ENCODE peak calls at places on chromosome 22, in four cellular contexts. One of them, this sample, is unnamed.

GRCh38 chr22:48567213-48567975 is 1260.3 kb downstream of the BRD1 start:
- DNase-seq in AG04449: no peak
- DNase-seq in choroid plexus epithelial cell: no peak
- DNase-seq in activated CD4-positive, alpha-beta T cell treated with anti-CD3 and anti-CD28 coated beads for 24 hours: no peak
- DNase-seq in this sample: no peak

GRCh38 chr22:44381761-44382454 is 69.2 kb upstream of the SHISAL1 start:
- DNase-seq in AG04449: no peak
- DNase-seq in choroid plexus epithelial cell: no peak
- DNase-seq in activated CD4-positive, alpha-beta T cell treated with anti-CD3 and anti-CD28 coated beads for 24 hours: no peak
- DNase-seq in this sample: no peak

GRCh38 chr22:41411021-41411851 is 29.5 kb downstream of the TEF start:
- DNase-seq in AG04449: no peak
- DNase-seq in choroid plexus epithelial cell: no peak
- DNase-seq in activated CD4-positive, alpha-beta T cell treated with anti-CD3 and anti-CD28 coated beads for 24 hours: no peak
- DNase-seq in this sample: no peak

GRCh38 chr22:41508770-41509170 is 35.5 kb downstream of the POLR3H start:
- DNase-seq in AG04449: no peak
- DNase-seq in choroid plexus epithelial cell: no peak
- DNase-seq in activated CD4-positive, alpha-beta T cell treated with anti-CD3 and anti-CD28 coated beads for 24 hours: no peak
- DNase-seq in this sample: no peak

GRCh38 chr22:36862251-36863242 is 1.7 kb downstream of the NCF4 start:
- DNase-seq in AG04449: no peak
- DNase-seq in choroid plexus epithelial cell: no peak
- DNase-seq in activated CD4-positive, alpha-beta T cell treated with anti-CD3 and anti-CD28 coated beads for 24 hours: no peak
- DNase-seq in this sample: no peak

GRCh38 chr22:32621656-32622003 is 147.0 kb downstream of the FBXO7 start:
- DNase-seq in AG04449: no peak
- DNase-seq in choroid plexus epithelial cell: no peak
- DNase-seq in activated CD4-positive, alpha-beta T cell treated with anti-CD3 and anti-CD28 coated beads for 24 hours: no peak
- DNase-seq in this sample: no peak

GRCh38 chr22:20999350-21000214 is 2.3 kb downstream of the THAP7 start:
- DNase-seq in AG04449: no peak
- DNase-seq in choroid plexus epithelial cell: no peak
- DNase-seq in activated CD4-positive, alpha-beta T cell treated with anti-CD3 and anti-CD28 coated beads for 24 hours: no peak
- DNase-seq in this sample: no peak

GRCh38 chr22:37442537-37442936 is 15.3 kb upstream of the ELFN2 start:
- DNase-seq in AG04449: no peak
- DNase-seq in choroid plexus epithelial cell: peak; percentile 62
- DNase-seq in activated CD4-positive, alpha-beta T cell treated with anti-CD3 and anti-CD28 coated beads for 24 hours: no peak
- DNase-seq in this sample: no peak

GRCh38 chr22:31620756-31621480 is 41.1 kb downstream of the PISD start:
- DNase-seq in AG04449: no peak
- DNase-seq in choroid plexus epithelial cell: no peak
- DNase-seq in activated CD4-positive, alpha-beta T cell treated with anti-CD3 and anti-CD28 coated beads for 24 hours: no peak
- DNase-seq in this sample: no peak

GRCh38 chr22:25051073-25051472 is 98.6 kb downstream of the KIAA1671 start:
- DNase-seq in AG04449: no peak
- DNase-seq in choroid plexus epithelial cell: no peak
- DNase-seq in activated CD4-positive, alpha-beta T cell treated with anti-CD3 and anti-CD28 coated beads for 24 hours: no peak
- DNase-seq in this sample: no peak

GRCh38 chr22:48431536-48432315 is 1395.9 kb downstream of the BRD1 start:
- DNase-seq in AG04449: no peak
- DNase-seq in choroid plexus epithelial cell: no peak
- DNase-seq in activated CD4-positive, alpha-beta T cell treated with anti-CD3 and anti-CD28 coated beads for 24 hours: no peak
- DNase-seq in this sample: no peak

GRCh38 chr22:44824271-44824670 is 71.9 kb downstream of the ARHGAP8 start:
- DNase-seq in AG04449: no peak
- DNase-seq in choroid plexus epithelial cell: no peak
- DNase-seq in activated CD4-positive, alpha-beta T cell treated with anti-CD3 and anti-CD28 coated beads for 24 hours: no peak
- DNase-seq in this sample: no peak

GRCh38 chr22:46142548-46143490 is 7.5 kb upstream of the PPARA start:
- DNase-seq in AG04449: no peak
- DNase-seq in choroid plexus epithelial cell: no peak
- DNase-seq in activated CD4-positive, alpha-beta T cell treated with anti-CD3 and anti-CD28 coated beads for 24 hours: no peak
- DNase-seq in this sample: no peak

GRCh38 chr22:22005945-22006595 is 23.5 kb upstream of the TOP3B start:
- DNase-seq in AG04449: no peak
- DNase-seq in choroid plexus epithelial cell: no peak
- DNase-seq in activated CD4-positive, alpha-beta T cell treated with anti-CD3 and anti-CD28 coated beads for 24 hours: no peak
- DNase-seq in this sample: no peak

GRCh38 chr22:42263944-42264343 is 6.5 kb downstream of the TCF20 start:
- DNase-seq in AG04449: no peak
- DNase-seq in choroid plexus epithelial cell: no peak
- DNase-seq in activated CD4-positive, alpha-beta T cell treated with anti-CD3 and anti-CD28 coated beads for 24 hours: no peak
- DNase-seq in this sample: no peak

GRCh38 chr22:41968601-41969000 is 642 bp upstream of the SEPTIN3 start:
- DNase-seq in AG04449: no peak
- DNase-seq in choroid plexus epithelial cell: no peak
- DNase-seq in activated CD4-positive, alpha-beta T cell treated with anti-CD3 and anti-CD28 coated beads for 24 hours: no peak
- DNase-seq in this sample: no peak

GRCh38 chr22:49037701-49038245 is 789.9 kb downstream of the BRD1 start:
- DNase-seq in AG04449: no peak
- DNase-seq in choroid plexus epithelial cell: no peak
- DNase-seq in activated CD4-positive, alpha-beta T cell treated with anti-CD3 and anti-CD28 coated beads for 24 hours: no peak
- DNase-seq in this sample: no peak

GRCh38 chr22:27331526-27332281 is 469.9 kb downstream of the MN1 start:
- DNase-seq in AG04449: no peak
- DNase-seq in choroid plexus epithelial cell: peak; percentile 86
- DNase-seq in activated CD4-positive, alpha-beta T cell treated with anti-CD3 and anti-CD28 coated beads for 24 hours: no peak
- DNase-seq in this sample: no peak

GRCh38 chr22:24535348-24535747 is 19.6 kb downstream of the GUCD1 start:
- DNase-seq in AG04449: no peak
- DNase-seq in choroid plexus epithelial cell: no peak
- DNase-seq in activated CD4-positive, alpha-beta T cell treated with anti-CD3 and anti-CD28 coated beads for 24 hours: no peak
- DNase-seq in this sample: no peak

GRCh38 chr22:47376901-47377520 is 614.6 kb downstream of the TBC1D22A start:
- DNase-seq in AG04449: no peak
- DNase-seq in choroid plexus epithelial cell: no peak
- DNase-seq in activated CD4-positive, alpha-beta T cell treated with anti-CD3 and anti-CD28 coated beads for 24 hours: no peak
- DNase-seq in this sample: no peak

GRCh38 chr22:49930128-49930527 is 11.7 kb downstream of the CRELD2 start:
- DNase-seq in AG04449: no peak
- DNase-seq in choroid plexus epithelial cell: no peak
- DNase-seq in activated CD4-positive, alpha-beta T cell treated with anti-CD3 and anti-CD28 coated beads for 24 hours: no peak
- DNase-seq in this sample: no peak

GRCh38 chr22:25413620-25414019 is 150.9 kb upstream of the GRK3 start:
- DNase-seq in AG04449: no peak
- DNase-seq in choroid plexus epithelial cell: no peak
- DNase-seq in activated CD4-positive, alpha-beta T cell treated with anti-CD3 and anti-CD28 coated beads for 24 hours: no peak
- DNase-seq in this sample: no peak

GRCh38 chr22:39997939-39998726 is 3.4 kb downstream of the FAM83F start:
- DNase-seq in AG04449: no peak
- DNase-seq in choroid plexus epithelial cell: peak; percentile 30
- DNase-seq in activated CD4-positive, alpha-beta T cell treated with anti-CD3 and anti-CD28 coated beads for 24 hours: no peak
- DNase-seq in this sample: no peak

GRCh38 chr22:37080838-37081237 is 28.7 kb downstream of the TMPRSS6 start:
- DNase-seq in AG04449: no peak
- DNase-seq in choroid plexus epithelial cell: no peak
- DNase-seq in activated CD4-positive, alpha-beta T cell treated with anti-CD3 and anti-CD28 coated beads for 24 hours: no peak
- DNase-seq in this sample: no peak

GRCh38 chr22:36026741-36027140 is 1.9 kb downstream of the RBFOX2 start:
- DNase-seq in AG04449: no peak
- DNase-seq in choroid plexus epithelial cell: peak; percentile 57
- DNase-seq in activated CD4-positive, alpha-beta T cell treated with anti-CD3 and anti-CD28 coated beads for 24 hours: no peak
- DNase-seq in this sample: no peak

GRCh38 chr22:23214398-23214797 is 34.1 kb downstream of the BCR start:
- DNase-seq in AG04449: no peak
- DNase-seq in choroid plexus epithelial cell: no peak
- DNase-seq in activated CD4-positive, alpha-beta T cell treated with anti-CD3 and anti-CD28 coated beads for 24 hours: no peak
- DNase-seq in this sample: no peak

GRCh38 chr22:50306753-50307749 is at the start of gene PLXNB2:
- DNase-seq in AG04449: no peak
- DNase-seq in choroid plexus epithelial cell: peak; percentile 83
- DNase-seq in activated CD4-positive, alpha-beta T cell treated with anti-CD3 and anti-CD28 coated beads for 24 hours: no peak
- DNase-seq in this sample: no peak

GRCh38 chr22:43006753-43007152 is 8.2 kb downstream of the PACSIN2 start:
- DNase-seq in AG04449: no peak
- DNase-seq in choroid plexus epithelial cell: no peak
- DNase-seq in activated CD4-positive, alpha-beta T cell treated with anti-CD3 and anti-CD28 coated beads for 24 hours: no peak
- DNase-seq in this sample: no peak

GRCh38 chr22:33984741-33985287 is 64.5 kb upstream of the LARGE1 start:
- DNase-seq in AG04449: no peak
- DNase-seq in choroid plexus epithelial cell: no peak
- DNase-seq in activated CD4-positive, alpha-beta T cell treated with anti-CD3 and anti-CD28 coated beads for 24 hours: no peak
- DNase-seq in this sample: no peak

GRCh38 chr22:21026783-21027692 is 5.3 kb downstream of the SLC7A4 start:
- DNase-seq in AG04449: no peak
- DNase-seq in choroid plexus epithelial cell: peak; percentile 69
- DNase-seq in activated CD4-positive, alpha-beta T cell treated with anti-CD3 and anti-CD28 coated beads for 24 hours: no peak
- DNase-seq in this sample: no peak

GRCh38 chr22:30654361-30654760 is 13.3 kb downstream of the DUSP18 start:
- DNase-seq in AG04449: no peak
- DNase-seq in choroid plexus epithelial cell: no peak
- DNase-seq in activated CD4-positive, alpha-beta T cell treated with anti-CD3 and anti-CD28 coated beads for 24 hours: no peak
- DNase-seq in this sample: no peak

GRCh38 chr22:43743131-43743530 is 69.0 kb downstream of the EFCAB6 start:
- DNase-seq in AG04449: no peak
- DNase-seq in choroid plexus epithelial cell: no peak
- DNase-seq in activated CD4-positive, alpha-beta T cell treated with anti-CD3 and anti-CD28 coated beads for 24 hours: no peak
- DNase-seq in this sample: no peak

GRCh38 chr22:24142831-24143230 is 38.5 kb upstream of the SUSD2 start:
- DNase-seq in AG04449: no peak
- DNase-seq in choroid plexus epithelial cell: no peak
- DNase-seq in activated CD4-positive, alpha-beta T cell treated with anti-CD3 and anti-CD28 coated beads for 24 hours: no peak
- DNase-seq in this sample: no peak

This sample was measured in amniotic stem cell.